ENCODE peak calls at places on chromosome 7, in five cellular contexts. R, I, B, V and Z are unnamed samples. For H3K79me1, the result is how much of the 10 kb centered on the place peaks cover.

GRCh38 chr7:17530741-17531417 is 232.4 kb downstream of the AHR start:
- DNase-seq in B (no peak), R (peak), V (no peak), I (no peak), Z (peak)

GRCh38 chr7:152579070-152579469 is 96.9 kb downstream of the XRCC2 start:
- DNase-seq in V (no peak), I (no peak), R (no peak), B (no peak), Z (no peak)

GRCh38 chr7:47228386-47229014 is 353.4 kb downstream of the TNS3 start:
- DNase-seq in V (no peak), I (no peak), B (peak), R (no peak), Z (peak)

GRCh38 chr7:11505471-11505870 is 326.5 kb downstream of the THSD7A start:
- DNase-seq in I (no peak), B (no peak), R (no peak), V (no peak), Z (no peak)

GRCh38 chr7:17014693-17015092 is 132.9 kb upstream of the AGR3 start:
- DNase-seq in R (no peak), V (no peak), I (no peak), B (no peak), Z (no peak)

GRCh38 chr7:151537818-151538561 is 18.3 kb upstream of the RHEB start:
- DNase-seq in R (peak), I (no peak), B (no peak), V (no peak), Z (no peak)

GRCh38 chr7:70752794-70753241 is 379.1 kb upstream of the GALNT17 start:
- DNase-seq in I (no peak), R (peak), B (no peak), V (no peak), Z (no peak)

GRCh38 chr7:42678315-42678714 is 233.6 kb downstream of the C7orf25 start:
- DNase-seq in B (no peak), I (no peak), R (no peak), V (no peak), Z (no peak)

GRCh38 chr7:143901710-143902587 is at the start of gene TCAF1:
- DNase-seq in R (peak), I (peak), V (peak), B (peak), Z (peak)

GRCh38 chr7:105838273-105839141 is 37.9 kb downstream of the ATXN7L1 start:
- DNase-seq in V (no peak), I (no peak), B (no peak), R (peak), Z (peak)

GRCh38 chr7:23291957-23292560 is 7.1 kb upstream of the MALSU1 start:
- DNase-seq in I (no peak), B (no peak), R (no peak), V (no peak), Z (no peak)

GRCh38 chr7:80597875-80598274 is 40.6 kb upstream of the CD36 start:
- DNase-seq in V (no peak), R (no peak), I (no peak), B (no peak), Z (no peak)

GRCh38 chr7:137882261-137882668 is 35.5 kb upstream of the DGKI start:
- DNase-seq in B (no peak), R (peak), I (no peak), V (no peak), Z (peak)

GRCh38 chr7:113289140-113289740 is 170.9 kb upstream of the SMIM30 start:
- DNase-seq in B (no peak), V (no peak), R (peak), I (peak), Z (peak)

GRCh38 chr7:108347616-108348015 is 108.6 kb downstream of the NRCAM start:
- DNase-seq in I (peak), B (peak), V (peak), R (peak), Z (no peak)

GRCh38 chr7:48147078-48147591 is 24.1 kb upstream of the ABCA13 start:
- DNase-seq in R (no peak), I (no peak), B (peak), V (no peak), Z (no peak)

GRCh38 chr7:57867884-57868701 is 418.1 kb downstream of the ZNF716 start:
- DNase-seq in B (no peak), I (no peak), V (no peak), R (no peak), Z (peak)

GRCh38 chr7:42214063-42214679 is 22.8 kb downstream of the GLI3 start:
- DNase-seq in B (no peak), V (no peak), R (no peak), I (peak), Z (no peak)

GRCh38 chr7:45974540-45975360 is 53.7 kb upstream of the IGFBP3 start:
- DNase-seq in V (no peak), I (no peak), R (no peak), B (no peak), Z (no peak)

GRCh38 chr7:106064836-106065559 is 47.1 kb downstream of the SYPL1 start:
- DNase-seq in B (peak), R (peak), V (no peak), I (no peak), Z (peak)

GRCh38 chr7:113715981-113716870 is 202.6 kb downstream of the PPP1R3A start:
- DNase-seq in V (no peak), B (no peak), R (no peak), I (no peak), Z (no peak)

GRCh38 chr7:112204072-112204775 is 2.0 kb downstream of the DOCK4 start:
- DNase-seq in B (no peak), R (no peak), V (no peak), I (no peak), Z (no peak)

GRCh38 chr7:116524609-116525297 is at the start of gene CAV1:
- DNase-seq in R (peak), I (no peak), V (peak), B (peak), Z (peak)

GRCh38 chr7:116525913-116526857 is 1.3 kb downstream of the CAV1 start:
- DNase-seq in B (peak), R (peak), V (no peak), I (peak), Z (peak)

GRCh38 chr7:116526897-116527296 is 2.1 kb downstream of the CAV1 start:
- DNase-seq in I (no peak), B (no peak), V (no peak), R (no peak), Z (no peak)

GRCh38 chr7:116524221-116524608 is 621 bp upstream of the CAV1 start:
- DNase-seq in R (no peak), I (no peak), B (no peak), V (no peak), Z (no peak)

DNA sequence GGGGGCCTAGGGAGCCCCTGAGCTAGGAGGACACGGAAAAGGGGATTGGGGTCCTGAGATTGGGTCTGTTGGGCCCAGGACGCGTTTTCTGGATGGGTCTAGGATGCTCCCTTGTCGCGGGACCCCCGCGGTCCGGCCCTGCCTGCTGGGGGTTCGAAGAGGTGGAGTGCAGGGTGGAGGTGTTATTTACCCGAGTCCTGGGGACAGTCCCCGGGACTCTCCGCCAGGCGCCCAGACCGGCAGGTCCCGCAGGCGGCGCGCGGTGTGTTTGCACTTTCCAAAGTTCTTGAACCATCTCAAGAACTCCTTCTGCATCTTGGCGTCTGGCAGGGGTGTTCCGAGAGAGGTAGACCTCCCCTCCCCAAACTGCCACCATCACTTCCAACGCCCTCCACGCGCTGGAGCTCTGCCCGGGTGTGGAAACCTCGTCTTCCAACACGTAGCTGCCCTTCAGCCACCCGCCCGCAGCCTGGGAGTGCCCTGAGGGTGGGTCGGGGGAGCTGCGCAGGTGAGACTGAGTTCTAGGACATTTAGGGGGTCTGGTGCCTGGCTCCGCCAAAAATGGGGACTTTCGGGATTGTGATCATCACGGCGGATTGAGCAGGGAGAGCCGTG is 569 bp downstream of the CAV1 start:
- DNase-seq in I (no peak), V (no peak), R (no peak), B (peak), Z (peak)
- H3K14ac ChIP-seq in I (no peak), V (no peak), R (peak), B (no peak), Z (peak)

DNA sequence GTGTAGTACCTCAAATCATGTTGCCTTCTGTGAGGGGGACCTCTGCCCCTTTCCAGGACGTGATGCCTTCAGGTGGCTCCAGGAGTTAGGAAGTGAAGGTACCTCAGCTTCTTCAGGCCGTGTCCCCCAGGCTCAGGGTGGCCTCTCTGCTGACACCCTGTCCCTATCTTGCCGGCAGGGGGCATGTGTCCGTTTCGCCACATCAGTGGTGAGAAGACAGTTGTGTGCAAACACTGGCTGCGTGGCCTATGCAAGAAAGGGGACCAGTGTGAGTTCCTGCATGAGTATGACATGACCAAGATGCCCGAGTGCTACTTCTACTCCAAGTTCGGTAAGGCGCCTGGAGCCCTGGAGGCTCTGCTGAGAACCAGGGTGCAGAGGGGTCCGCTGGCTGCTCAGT is 9.2 kb downstream of the CPSF4 start:
- DNase-seq in V (no peak), R (no peak), B (no peak), I (no peak), Z (peak)
- H3K79me1 ChIP-seq in V (under half), R (under half), B (under half), I (under half), Z (under half)

GRCh38 chr7:2644514-2645273 is 12.9 kb downstream of the TTYH3 start:
- DNase-seq in B (no peak), R (no peak), V (no peak), I (no peak), Z (no peak)
- H4K91ac ChIP-seq in B (no peak), R (no peak), V (peak), I (no peak), Z (no peak)

DNA sequence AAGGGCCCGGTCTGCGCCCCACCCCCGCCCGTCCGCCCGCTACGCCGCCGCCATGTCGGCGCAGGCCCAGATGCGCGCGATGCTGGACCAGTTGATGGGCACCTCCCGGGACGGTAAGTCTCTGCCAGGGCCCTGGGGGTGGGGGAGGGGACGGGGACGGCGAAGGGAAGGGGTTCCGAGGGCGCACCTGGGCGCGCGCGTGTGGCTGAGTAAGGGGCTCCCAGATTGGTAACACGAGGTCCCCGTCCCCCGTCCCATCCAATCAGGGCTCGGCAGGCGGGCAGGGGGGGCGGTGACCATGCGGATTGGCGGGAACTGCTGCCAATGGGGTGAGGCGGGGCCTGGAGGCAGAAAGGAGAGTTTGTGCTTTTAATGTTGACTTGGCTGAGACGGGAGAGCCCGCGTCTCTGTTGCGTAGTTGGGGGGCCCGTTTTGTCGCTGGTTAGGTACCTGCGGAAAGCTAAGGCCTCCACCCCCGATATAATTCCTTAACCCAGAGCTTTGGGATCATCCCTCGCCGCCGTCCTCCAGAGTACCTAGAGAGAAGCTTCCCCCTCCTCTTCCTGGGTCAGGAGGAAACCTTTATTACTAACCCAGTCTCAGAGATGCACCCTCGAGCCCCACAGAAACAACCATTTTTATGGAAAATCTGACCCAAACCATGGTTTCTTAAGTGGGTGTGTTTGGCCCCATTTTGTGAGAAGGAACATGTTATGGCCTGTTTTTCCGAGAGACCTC is 685 bp downstream of the LUC7L2 start:
- DNase-seq in R (peak), I (peak), V (peak), B (peak), Z (peak)
- H3K14ac ChIP-seq in R (peak), I (peak), V (no peak), B (peak), Z (peak)

GRCh38 chr7:40979296-40979695 is 723.6 kb downstream of the INHBA start:
- DNase-seq in I (no peak), V (no peak), R (peak), B (no peak), Z (peak)
- H3K79me1 ChIP-seq in I (under half), V (under half), R (under half), B (under half), Z (under half)

GRCh38 chr7:158861004-158861787 is 4.8 kb downstream of the DYNC2I1 start:
- DNase-seq in B (no peak), R (no peak), I (no peak), V (no peak), Z (peak)
- H4K91ac ChIP-seq in B (no peak), R (no peak), I (peak), V (no peak), Z (no peak)

DNA sequence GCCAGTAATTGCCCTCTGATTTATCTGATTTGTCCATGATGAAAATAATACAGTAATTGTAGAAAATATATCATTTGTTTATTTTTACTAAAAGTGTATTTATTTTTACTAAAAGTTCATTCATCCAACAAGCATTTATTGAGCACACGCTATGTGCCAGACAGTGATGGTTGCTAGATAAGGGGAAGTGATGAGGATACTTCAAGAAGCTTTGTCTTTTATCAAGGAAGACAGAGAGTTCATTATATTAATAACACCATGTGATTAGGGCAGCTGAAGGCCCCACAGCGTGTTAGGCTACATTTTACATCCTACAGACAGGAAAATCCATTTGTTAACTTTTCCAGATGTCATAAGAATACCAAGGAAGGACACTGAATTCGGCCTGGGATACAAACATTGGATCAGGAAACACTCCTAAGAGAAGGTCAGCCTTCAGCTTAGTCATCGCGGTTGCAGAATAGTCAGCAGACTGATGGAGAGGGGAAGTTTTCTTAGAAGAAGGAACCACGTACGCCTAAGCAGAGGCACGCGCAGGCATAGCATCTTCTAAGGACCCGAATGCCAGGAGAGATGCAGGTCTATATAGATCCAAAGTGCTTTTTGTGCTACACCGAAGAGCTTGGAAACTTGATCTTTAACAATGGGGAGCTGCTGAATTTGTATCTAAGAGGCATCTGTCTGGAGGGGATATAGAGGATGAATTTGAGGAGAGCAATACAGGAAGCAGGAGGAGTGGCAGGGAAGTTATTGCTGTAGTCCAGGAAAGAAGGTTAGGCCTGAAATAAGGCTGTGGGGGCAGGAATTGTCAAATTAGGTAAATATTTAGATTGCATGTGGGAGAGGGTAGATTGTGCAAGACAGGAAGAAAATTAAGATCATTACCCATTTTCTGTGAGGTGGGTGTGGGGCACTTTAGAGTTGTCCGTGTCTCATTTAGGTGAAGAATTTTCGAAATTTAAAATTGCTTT is 85.7 kb downstream of the LRGUK start:
- DNase-seq in V (no peak), R (peak), I (no peak), B (no peak), Z (no peak)
- H3K14ac ChIP-seq in V (no peak), R (peak), I (no peak), B (no peak), Z (no peak)

GRCh38 chr7:99623091-99623693 is 6.4 kb downstream of the ZSCAN25 start:
- DNase-seq in I (no peak), V (no peak), R (no peak), B (no peak), Z (no peak)
- H3K79me1 ChIP-seq in I (under half), V (under half), R (under half), B (under half), Z (under half)

GRCh38 chr7:32215697-32216096 is 145.5 kb upstream of the PDE1C start:
- DNase-seq in R (no peak), I (no peak), B (no peak), V (no peak), Z (no peak)
- H4K91ac ChIP-seq in R (no peak), I (no peak), B (no peak), V (no peak), Z (no peak)